ENCODE peak calls at places on chromosomes 13 and 19, in seven cellular contexts. M, L, F, H, C, W and N are unnamed samples.

GRCh38 chr13:113837554-113838355 is 26.1 kb downstream of the GAS6 start:
- DNase-seq in M (peak), L (peak), F (peak), H (peak), C (no peak), W (peak), N (peak)

GRCh38 chr13:57725480-57725879 is 93.9 kb downstream of the PCDH17 start:
- DNase-seq in M (no peak), L (no peak), F (no peak), H (no peak), C (no peak), W (no peak), N (no peak)

GRCh38 chr13:57640582-57640981 is 9.0 kb downstream of the PCDH17 start:
- DNase-seq in M (no peak), L (no peak), F (no peak), H (no peak), C (no peak), W (no peak), N (peak)

GRCh38 chr19:29771708-29772415 is 39.9 kb upstream of the CCNE1 start:
- DNase-seq in M (no peak), L (no peak), F (peak), H (peak), C (peak), W (peak), N (peak)

GRCh38 chr13:75550159-75550567 is 572 bp downstream of the UCHL3 start:
- DNase-seq in M (no peak), L (peak), F (no peak), H (peak), C (no peak), W (no peak), N (no peak)

GRCh38 chr19:45450042-45450380 is 17.8 kb upstream of the FOSB start:
- DNase-seq in M (no peak), L (no peak), F (no peak), H (no peak), C (no peak), W (no peak), N (no peak)

GRCh38 chr13:65600702-65601101 is 1629.4 kb downstream of the PCDH9 start:
- DNase-seq in M (no peak), L (no peak), F (no peak), H (no peak), C (no peak), W (no peak), N (no peak)

GRCh38 chr13:45068036-45069001 is 52.0 kb upstream of the GTF2F2 start:
- DNase-seq in M (no peak), L (peak), F (no peak), H (no peak), C (no peak), W (no peak), N (no peak)

GRCh38 chr13:36776175-36776574 is 42.8 kb upstream of the RFXAP start:
- DNase-seq in M (no peak), L (no peak), F (no peak), H (no peak), C (no peak), W (no peak), N (no peak)

GRCh38 chr19:7869910-7870511 is 4.2 kb downstream of the PRR36 start:
- DNase-seq in M (no peak), L (peak), F (peak), H (peak), C (no peak), W (no peak), N (no peak)

GRCh38 chr19:49614096-49614857 is 23.3 kb downstream of the PRR12 start:
- DNase-seq in M (no peak), L (no peak), F (no peak), H (peak), C (no peak), W (no peak), N (peak)

GRCh38 chr19:16896098-16896912 is 7.5 kb downstream of the F2RL3 start:
- DNase-seq in M (no peak), L (no peak), F (no peak), H (no peak), C (no peak), W (no peak), N (no peak)

GRCh38 chr13:49302222-49302621 is 54.5 kb downstream of the CDADC1 start:
- DNase-seq in M (no peak), L (no peak), F (no peak), H (no peak), C (no peak), W (no peak), N (no peak)

GRCh38 chr13:106033634-106034033 is 501.8 kb downstream of the EFNB2 start:
- DNase-seq in M (no peak), L (no peak), F (no peak), H (peak), C (no peak), W (no peak), N (no peak)

GRCh38 chr13:45219938-45220375 is 19.1 kb upstream of the KCTD4 start:
- DNase-seq in M (no peak), L (no peak), F (no peak), H (peak), C (no peak), W (no peak), N (peak)

GRCh38 chr19:3359850-3360493 is 6.4 kb upstream of the NFIC start:
- DNase-seq in M (no peak), L (no peak), F (no peak), H (no peak), C (no peak), W (no peak), N (no peak)

GRCh38 chr13:111912991-111913781 is 153.8 kb upstream of the SOX1 start:
- DNase-seq in M (no peak), L (no peak), F (no peak), H (no peak), C (peak), W (no peak), N (no peak)

GRCh38 chr13:37058801-37059135 is 720 bp downstream of the SUPT20H start:
- DNase-seq in M (no peak), L (no peak), F (no peak), H (no peak), C (no peak), W (no peak), N (peak)

GRCh38 chr13:80101040-80101439 is 239.9 kb downstream of the SPRY2 start:
- DNase-seq in M (no peak), L (no peak), F (no peak), H (no peak), C (no peak), W (no peak), N (no peak)

GRCh38 chr19:15587663-15588062 is 27.4 kb upstream of the CYP4F8 start:
- DNase-seq in M (peak), L (no peak), F (peak), H (no peak), C (no peak), W (no peak), N (no peak)

GRCh38 chr19:11453468-11454341 is 18.3 kb downstream of the PRKCSH start:
- DNase-seq in M (no peak), L (no peak), F (no peak), H (no peak), C (no peak), W (no peak), N (no peak)

GRCh38 chr13:25992076-25992475 is 59.7 kb downstream of the SHISA2 start:
- DNase-seq in M (no peak), L (no peak), F (no peak), H (no peak), C (no peak), W (no peak), N (no peak)

GRCh38 chr13:43730642-43731041 is 56.1 kb downstream of the ENOX1 start:
- DNase-seq in M (no peak), L (no peak), F (no peak), H (peak), C (no peak), W (no peak), N (no peak)

GRCh38 chr13:64083811-64084210 is 2668.2 kb upstream of the PCDH20 start:
- DNase-seq in M (no peak), L (no peak), F (no peak), H (no peak), C (no peak), W (no peak), N (no peak)

DNA sequence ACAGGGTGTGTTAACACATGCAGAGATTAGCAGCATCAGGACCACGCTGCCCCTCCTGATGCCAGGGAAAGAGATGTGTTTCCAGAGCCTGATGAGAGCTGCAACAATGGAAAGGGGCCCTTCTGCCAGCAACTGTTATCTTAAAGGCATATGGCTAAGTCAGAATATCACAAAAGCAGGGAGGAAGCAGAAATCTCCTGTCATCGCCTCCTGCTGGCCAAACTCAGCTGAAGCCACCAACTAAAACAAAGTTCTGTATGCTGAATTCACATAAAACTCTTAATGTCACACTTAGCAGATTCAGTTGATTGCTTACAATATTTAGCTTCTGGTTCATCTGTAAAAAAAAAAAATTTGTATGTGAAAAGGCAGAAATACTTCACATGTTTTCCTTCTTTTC is 178.2 kb downstream of the GPC5 start:
- DNase-seq in M (no peak), L (no peak), F (no peak), H (no peak), C (no peak), W (no peak), N (no peak)
- TF ChIP-seq CTCF in M (no peak), L (peak), F (no peak), H (peak), C (peak), W (no peak), N (peak)

GRCh38 chr13:98515804-98516465 is 61.0 kb downstream of the STK24 start:
- DNase-seq in M (no peak), L (no peak), F (no peak), H (no peak), C (no peak), W (no peak), N (no peak)
- TF ChIP-seq CTCF in M (no peak), L (no peak), F (no peak), H (no peak), C (no peak), W (no peak), N (no peak)

GRCh38 chr19:1883784-1884183 is 1.5 kb downstream of the ABHD17A start:
- DNase-seq in M (no peak), L (no peak), F (no peak), H (no peak), C (no peak), W (no peak), N (no peak)
- TF ChIP-seq CTCF in M (no peak), L (no peak), F (no peak), H (no peak), C (no peak), W (no peak), N (no peak)

DNA sequence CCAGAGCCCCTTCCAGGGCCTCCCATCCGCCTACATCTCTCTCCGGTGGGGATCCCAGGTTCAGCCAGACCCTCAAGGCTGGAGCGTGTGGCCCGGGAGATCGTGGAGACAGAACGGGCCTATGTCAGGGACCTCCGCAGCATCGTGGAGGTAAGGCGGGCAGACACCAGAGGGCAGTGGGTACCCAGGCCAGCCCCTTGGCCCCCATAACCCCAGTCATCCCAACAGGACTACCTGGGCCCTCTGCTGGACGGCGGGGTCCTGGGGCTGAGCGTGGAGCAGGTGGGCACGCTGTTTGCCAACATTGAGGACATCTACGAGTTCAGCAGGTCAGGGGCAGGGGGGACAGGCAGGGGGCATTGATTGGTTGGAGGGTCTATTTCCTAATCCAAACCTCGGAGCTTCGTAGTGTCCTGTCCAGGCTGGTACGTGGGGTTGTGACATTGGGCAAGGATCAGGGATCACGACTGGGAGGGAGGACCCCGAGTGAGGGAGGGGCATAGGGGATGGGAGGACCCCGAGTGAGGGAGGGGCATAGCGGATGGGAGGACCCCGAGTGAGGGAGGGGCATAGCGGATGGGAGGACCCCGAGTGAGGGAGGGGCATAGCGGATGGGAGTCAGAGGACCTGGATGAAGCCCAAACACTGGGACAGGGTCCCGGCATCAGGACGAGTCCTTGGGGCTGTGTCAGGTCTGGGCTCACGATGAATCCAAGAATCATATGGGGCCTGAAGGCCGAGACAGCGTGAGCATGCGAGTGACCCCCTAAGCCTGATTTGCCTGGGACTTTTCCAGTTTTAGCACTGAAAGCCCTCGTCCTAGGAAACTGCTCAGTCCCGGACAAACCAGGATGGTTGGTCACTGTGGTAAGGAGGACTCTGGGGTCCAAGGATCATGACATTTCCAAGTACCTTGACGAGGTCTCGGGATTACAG is 2.9 kb downstream of the PLEKHG2 start:
- DNase-seq in M (no peak), L (no peak), F (no peak), H (no peak), C (no peak), W (no peak), N (no peak)
- TF ChIP-seq CTCF in M (no peak), L (no peak), F (no peak), H (no peak), C (no peak), W (no peak), N (no peak)

GRCh38 chr19:9323919-9324583 is at the start of gene ZNF559:
- DNase-seq in M (peak), L (peak), F (peak), H (peak), C (peak), W (peak), N (peak)
- TF ChIP-seq CTCF in M (peak), L (peak), F (no peak), H (peak), C (peak), W (peak), N (peak)

DNA sequence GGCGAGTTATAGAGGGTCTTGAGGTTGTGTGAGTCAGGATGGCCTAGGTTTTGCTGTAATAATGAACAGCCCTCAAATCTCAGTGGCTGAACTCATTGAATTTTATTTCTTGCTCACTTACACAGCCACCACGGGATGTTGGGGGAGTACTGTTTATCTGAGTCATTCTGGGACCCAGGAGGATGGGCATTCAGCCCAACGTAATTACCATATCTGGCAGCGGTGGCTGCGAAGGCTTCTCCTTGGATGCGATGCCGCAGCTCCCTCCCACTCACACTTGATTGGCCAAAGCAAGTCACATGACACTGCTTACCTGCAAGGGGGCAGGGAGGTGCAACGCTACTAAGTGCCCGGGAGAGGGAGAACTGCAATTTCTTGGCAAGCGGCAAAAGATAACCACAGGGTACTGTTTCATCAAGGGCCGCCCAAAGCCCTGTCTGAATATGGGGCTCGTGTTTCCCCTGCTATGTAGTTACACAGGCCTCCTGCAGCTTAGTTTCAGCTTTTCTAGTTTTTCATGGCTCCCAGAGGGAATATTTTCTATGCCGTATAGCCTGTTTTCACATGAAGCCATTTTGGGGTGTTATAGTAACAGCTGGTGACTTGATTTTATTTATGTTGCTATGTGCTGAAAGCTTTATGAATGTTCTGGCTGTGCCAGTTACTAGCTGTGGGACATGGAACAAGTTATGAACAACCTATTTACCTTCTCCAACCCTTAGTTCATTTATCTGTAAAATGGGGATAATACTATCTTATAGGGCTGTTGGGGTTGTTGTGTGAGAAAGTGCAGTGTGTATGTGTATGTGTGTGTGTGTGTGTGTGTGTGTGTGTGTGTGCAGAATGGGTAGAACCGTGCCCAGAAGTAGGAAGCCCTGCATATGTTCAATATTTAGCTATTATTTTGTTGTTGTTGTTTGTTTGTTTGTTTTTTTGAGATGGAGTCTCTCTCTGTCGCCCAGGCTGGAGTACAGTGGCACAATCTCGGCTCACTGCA is 20.1 kb downstream of the ZSWIM9 start:
- DNase-seq in M (no peak), L (no peak), F (no peak), H (peak), C (peak), W (no peak), N (no peak)
- TF ChIP-seq CTCF in M (no peak), L (no peak), F (no peak), H (peak), C (peak), W (no peak), N (peak)

GRCh38 chr13:100689191-100689590 is 14.6 kb upstream of the TMTC4 start:
- DNase-seq in M (no peak), L (no peak), F (no peak), H (no peak), C (no peak), W (no peak), N (no peak)

GRCh38 chr13:100694722-100695644 is 20.4 kb upstream of the TMTC4 start:
- DNase-seq in M (no peak), L (no peak), F (no peak), H (peak), C (peak), W (no peak), N (no peak)
- TF ChIP-seq CTCF in M (no peak), L (peak), F (peak), H (peak), C (peak), W (peak), N (peak)

DNA sequence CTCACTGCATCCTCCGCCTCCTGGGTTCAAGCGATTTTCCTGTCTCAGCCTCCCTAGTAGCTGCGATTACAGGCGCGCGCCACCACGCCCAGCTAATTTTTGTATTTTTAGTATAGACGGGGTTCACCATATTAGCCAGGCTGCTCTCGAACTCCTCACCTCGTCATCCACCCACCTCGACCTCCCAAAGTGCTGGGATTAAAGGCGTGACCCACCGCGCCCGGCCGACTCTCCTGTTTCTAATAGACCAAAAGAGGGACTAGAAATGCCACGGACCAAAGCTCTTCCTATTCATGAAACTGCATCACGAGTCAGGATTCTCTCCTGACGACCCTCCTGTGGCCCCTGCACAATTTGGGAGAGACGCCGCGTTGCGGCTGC is 563 bp downstream of the ZNF43 start:
- DNase-seq in M (no peak), L (no peak), F (no peak), H (no peak), C (no peak), W (no peak), N (no peak)
- TF ChIP-seq CTCF in M (no peak), L (no peak), F (no peak), H (no peak), C (no peak), W (no peak), N (no peak)

GRCh38 chr19:50705422-50706019 is 14.1 kb downstream of the SHANK1 start:
- DNase-seq in M (no peak), L (no peak), F (no peak), H (peak), C (no peak), W (peak), N (peak)
- TF ChIP-seq CTCF in M (peak), L (peak), F (peak), H (peak), C (peak), W (peak), N (peak)

DNA sequence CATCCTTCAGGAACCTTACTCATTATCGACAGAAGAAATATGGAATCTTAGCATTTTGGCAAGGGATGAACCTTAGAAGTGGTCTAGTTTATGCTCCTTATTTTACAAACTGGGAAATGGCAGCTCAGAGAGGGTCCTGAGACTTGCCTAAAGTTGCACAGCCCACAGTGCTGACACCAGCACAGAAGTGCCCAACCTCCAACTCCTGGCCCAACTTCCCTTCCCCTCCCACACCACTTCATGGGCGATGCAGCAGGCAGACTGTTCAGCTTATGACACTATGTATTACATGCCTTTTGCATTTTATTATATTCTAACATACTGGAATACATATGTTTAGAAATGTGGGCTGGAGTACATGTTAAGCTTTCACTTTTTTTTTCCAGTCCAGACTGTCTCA is 3.5 kb downstream of the GJA3 start:
- DNase-seq in M (no peak), L (no peak), F (no peak), H (no peak), C (no peak), W (no peak), N (no peak)
- TF ChIP-seq CTCF in M (no peak), L (no peak), F (no peak), H (no peak), C (no peak), W (no peak), N (no peak)